ENCODE peak calls at places on chromosomes 5 and 9, in four cellular contexts. C, P, Z and H are unnamed samples.

GRCh38 chr5:127898551-127899213 is 184.9 kb upstream of the SLC12A2 start:
- DNase-seq in C (no peak), P (no peak), Z (no peak), H (no peak)

GRCh38 chr5:160926428-160926827 is 74.4 kb upstream of the ATP10B start:
- DNase-seq in C (no peak), P (no peak), Z (no peak), H (no peak)

GRCh38 chr9:134061688-134062371 is 6.0 kb downstream of the BRD3 start:
- DNase-seq in C (no peak), P (no peak), Z (no peak), H (no peak)

GRCh38 chr9:135605238-135605781 is 34.0 kb downstream of the GLT6D1 start:
- DNase-seq in C (no peak), P (no peak), Z (no peak), H (no peak)

GRCh38 chr9:123828449-123828848 is 101.5 kb downstream of the DENND1A start:
- DNase-seq in C (no peak), P (no peak), Z (no peak), H (no peak)

GRCh38 chr9:105280730-105281129 is 36.3 kb downstream of the SLC44A1 start:
- DNase-seq in C (peak; percentile 32), P (no peak), Z (no peak), H (no peak)

GRCh38 chr5:156367602-156368001 is 40.6 kb downstream of the SGCD start:
- DNase-seq in C (peak; percentile 2), P (no peak), Z (no peak), H (no peak)

GRCh38 chr5:995318-995717 is 13.3 kb upstream of the NKD2 start:
- DNase-seq in C (no peak), P (no peak), Z (no peak), H (no peak)

GRCh38 chr9:35942286-35942685 is 15.7 kb downstream of the OR2S2 start:
- DNase-seq in C (no peak), P (no peak), Z (no peak), H (no peak)

GRCh38 chr9:36150529-36151305 is 14.2 kb downstream of the GLIPR2 start:
- DNase-seq in C (peak; percentile 29), P (no peak), Z (no peak), H (no peak)

GRCh38 chr5:150410524-150411244 is 2.0 kb downstream of the CD74 start:
- DNase-seq in C (peak; percentile 59), P (no peak), Z (peak; percentile 41), H (peak; percentile 49)

GRCh38 chr5:154262376-154262775 is 71.8 kb downstream of the GALNT10 start:
- DNase-seq in C (no peak), P (no peak), Z (no peak), H (no peak)

GRCh38 chr9:2241461-2241874 is 226.3 kb downstream of the SMARCA2 start:
- DNase-seq in C (no peak), P (no peak), Z (no peak), H (no peak)

GRCh38 chr9:135342206-135343130 is 137.1 kb upstream of the PPP1R26 start:
- DNase-seq in C (no peak), P (no peak), Z (no peak), H (no peak)

GRCh38 chr5:124670672-124671592 is 75.5 kb downstream of the ZNF608 start:
- DNase-seq in C (no peak), P (no peak), Z (no peak), H (no peak)

GRCh38 chr5:106312360-106312759 is 1358.4 kb downstream of the EFNA5 start:
- DNase-seq in C (no peak), P (no peak), Z (no peak), H (no peak)

GRCh38 chr5:125065114-125065513 is 318.7 kb upstream of the ZNF608 start:
- DNase-seq in C (no peak), P (no peak), Z (no peak), H (no peak)

GRCh38 chr5:139149477-139150199 is 48.5 kb downstream of the SIL1 start:
- DNase-seq in C (no peak), P (peak; percentile 50), Z (no peak), H (no peak)

GRCh38 chr5:181028032-181028819 is 11.8 kb upstream of the BTNL9 start:
- DNase-seq in C (no peak), P (peak; percentile 89), Z (peak; percentile 45), H (peak; percentile 90)

GRCh38 chr5:137688248-137688840 is 47.5 kb downstream of the KLHL3 start:
- DNase-seq in C (no peak), P (no peak), Z (no peak), H (no peak)

GRCh38 chr5:96079075-96079474 is 117.4 kb upstream of the ELL2 start:
- DNase-seq in C (peak; percentile 35), P (no peak), Z (peak; percentile 97), H (peak; percentile 83)
- TF ChIP-seq TCF7L2 in C (no peak), P (no peak), Z (no peak), H (no peak)

GRCh38 chr9:129143461-129143927 is 32.3 kb downstream of the PTPA start:
- DNase-seq in C (peak; percentile 48), P (peak; percentile 40), Z (no peak), H (no peak)
- TF ChIP-seq TCF7L2 in C (no peak), P (no peak), Z (no peak), H (no peak)

DNA sequence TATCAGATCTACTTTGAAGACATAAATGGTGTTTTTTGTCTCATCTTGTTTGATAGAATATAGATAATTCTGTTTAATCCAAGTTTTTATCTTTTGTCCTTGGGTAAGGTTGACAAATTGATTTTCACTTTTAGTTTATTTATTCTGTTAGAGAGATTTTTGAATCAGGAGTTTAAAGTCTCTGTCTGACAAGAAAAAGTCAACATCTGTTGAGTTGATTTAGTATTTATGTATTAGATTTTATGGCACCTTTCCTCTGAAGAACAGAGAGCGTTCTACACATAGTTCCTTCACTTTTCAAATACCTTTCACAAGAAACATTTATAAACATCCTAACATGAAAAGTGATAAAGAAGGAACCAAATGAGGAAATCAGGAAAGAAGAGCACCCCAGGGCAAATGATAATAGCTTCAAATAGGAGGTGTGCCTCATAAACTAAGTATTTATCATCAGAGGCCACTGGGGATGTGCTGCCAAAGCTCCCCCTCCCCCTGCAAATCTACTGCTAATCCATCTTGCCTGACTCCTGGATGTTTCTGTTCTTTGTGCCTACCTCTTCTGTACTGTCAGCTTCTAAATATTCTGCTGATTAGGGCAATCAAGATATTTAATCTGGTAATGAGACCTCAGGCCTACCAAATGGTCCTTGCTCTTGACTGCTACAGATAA is 457.7 kb upstream of the CHD1 start:
- DNase-seq in C (no peak), P (no peak), Z (no peak), H (no peak)
- TF ChIP-seq TCF7L2 in C (no peak), P (no peak), Z (no peak), H (no peak)

DNA sequence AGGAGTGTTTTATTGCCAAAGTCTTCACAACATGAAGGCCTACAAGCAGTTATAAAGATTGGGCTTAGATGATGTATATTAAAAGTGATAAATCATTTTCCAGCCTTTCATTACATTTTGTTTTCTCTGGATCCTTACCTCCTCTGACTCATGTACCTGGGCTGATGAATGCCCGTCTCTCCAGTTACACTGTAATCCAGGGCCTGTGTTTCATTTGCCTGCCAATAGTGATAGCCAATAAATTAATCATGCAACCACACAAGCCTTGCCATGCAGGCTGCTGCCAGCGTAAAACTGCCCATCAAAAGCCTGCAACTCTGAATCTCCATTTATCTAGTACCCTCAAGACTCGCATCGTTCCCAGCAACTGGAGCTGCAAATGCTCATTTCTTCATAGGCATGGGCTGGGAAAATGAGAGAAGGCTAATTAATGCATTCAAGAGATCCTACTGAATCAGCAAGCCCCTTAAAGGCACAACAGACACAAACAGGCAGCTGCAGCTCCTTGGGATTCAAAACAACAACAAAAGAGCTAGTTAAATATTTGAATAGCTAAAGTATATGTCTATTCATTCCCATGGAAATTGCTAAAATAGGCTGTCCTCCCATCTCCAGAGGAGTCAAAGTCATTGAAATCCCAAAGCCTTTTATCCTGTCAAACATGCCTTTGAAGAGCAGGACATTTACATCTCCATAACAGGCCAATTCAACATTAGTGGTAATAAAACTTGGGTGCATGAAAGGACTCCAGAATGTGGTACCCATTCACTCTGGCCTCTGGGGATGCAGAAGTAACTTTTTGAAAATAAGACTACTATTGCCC is 177.2 kb downstream of the NTRK2 start:
- DNase-seq in C (no peak), P (no peak), Z (no peak), H (no peak)
- TF ChIP-seq TCF7L2 in C (no peak), P (no peak), Z (no peak), H (no peak)

DNA sequence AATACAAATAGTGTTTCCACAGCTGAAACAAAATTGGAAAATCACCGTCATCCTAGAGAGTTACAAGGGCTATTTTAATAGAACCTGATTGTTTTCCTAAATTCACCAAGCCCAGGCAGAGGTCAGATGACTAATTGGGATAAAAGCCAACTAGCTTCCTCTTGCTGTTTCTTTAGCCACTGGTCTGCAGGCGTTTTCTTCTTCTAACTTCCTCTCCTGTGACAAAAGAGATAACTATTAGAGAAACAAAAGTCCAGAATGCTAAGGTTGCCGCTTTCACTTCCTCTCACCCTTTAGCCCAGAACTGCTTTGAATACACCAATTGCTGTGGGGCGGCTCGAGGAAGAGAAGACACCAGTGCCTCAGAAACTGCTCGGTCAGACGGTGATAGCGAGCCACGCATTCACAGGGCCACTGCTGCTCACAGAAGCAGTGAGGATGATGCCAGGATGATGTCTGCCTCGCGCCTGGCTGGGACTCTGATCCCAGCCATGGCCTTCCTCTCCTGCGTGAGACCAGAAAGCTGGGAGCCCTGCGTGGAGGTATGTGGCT is at the start of gene TLR4:
- DNase-seq in C (no peak), P (no peak), Z (no peak), H (no peak)
- TF ChIP-seq TCF7L2 in C (no peak), P (no peak), Z (no peak), H (no peak)

GRCh38 chr5:157558681-157559080 is 16.9 kb downstream of the ADAM19 start:
- DNase-seq in C (no peak), P (no peak), Z (no peak), H (no peak)

GRCh38 chr5:157560560-157560959 is 15.0 kb downstream of the ADAM19 start:
- DNase-seq in C (no peak), P (no peak), Z (no peak), H (no peak)

GRCh38 chr5:157559301-157559700 is 16.3 kb downstream of the ADAM19 start:
- DNase-seq in C (no peak), P (no peak), Z (no peak), H (no peak)

GRCh38 chr5:157556615-157557418 is 18.8 kb downstream of the ADAM19 start:
- DNase-seq in C (no peak), P (no peak), Z (no peak), H (no peak)

GRCh38 chr5:157558089-157558595 is 17.4 kb downstream of the ADAM19 start:
- DNase-seq in C (peak; percentile 45), P (no peak), Z (no peak), H (no peak)
- TF ChIP-seq TCF7L2 in C (no peak), P (no peak), Z (no peak), H (no peak)

GRCh38 chr5:119913425-119913824 is 284.1 kb downstream of the FAM170A start:
- DNase-seq in C (no peak), P (no peak), Z (no peak), H (no peak)

DNA sequence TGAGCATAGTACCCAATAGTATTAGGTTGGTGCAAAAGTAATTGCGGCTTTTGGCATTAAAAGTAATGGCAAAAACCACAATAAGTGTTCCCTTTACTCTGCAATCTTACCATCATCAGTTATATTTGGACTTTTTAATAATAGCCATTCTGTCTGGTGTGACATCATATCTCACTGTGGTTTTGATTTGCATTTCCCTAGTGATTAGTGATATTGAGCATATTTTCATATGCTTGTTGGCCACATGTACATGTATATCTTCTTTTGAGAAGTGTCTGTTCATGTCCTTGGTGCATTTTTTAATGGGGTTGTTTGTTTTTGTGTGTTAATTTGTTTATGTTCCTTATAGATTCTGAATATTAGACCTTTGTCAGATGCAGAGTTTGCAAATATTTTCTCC is 289.9 kb downstream of the FAM170A start:
- DNase-seq in C (no peak), P (no peak), Z (no peak), H (no peak)
- TF ChIP-seq TCF7L2 in C (no peak), P (no peak), Z (no peak), H (no peak)